ENCODE peak calls at places on chromosomes 5 and 9, in four cellular contexts. One of them, this sample, is unnamed.

GRCh38 chr5:102975457-102976182 is 144.3 kb downstream of the GIN1 start:
- DNase-seq in transverse colon: no peak
- DNase-seq in CD4-positive, CD25-positive, alpha-beta regulatory T cell: no peak
- DNase-seq in stimulated activated CD8-positive, alpha-beta memory T cell treated with anti-CD3 and anti-CD28 coated beads, Interleukin-12 subunit alpha, Interleukin-12 subunit beta, amount 100 ng/mL, for 4 hours: no peak
- DNase-seq in this sample: peak

GRCh38 chr9:76759726-76760125 is 4.5 kb upstream of the PCA3 start:
- DNase-seq in transverse colon: peak
- DNase-seq in stimulated activated CD8-positive, alpha-beta memory T cell treated with anti-CD3 and anti-CD28 coated beads, Interleukin-12 subunit alpha, Interleukin-12 subunit beta, amount 100 ng/mL, for 4 hours: no peak
- DNase-seq in CD4-positive, CD25-positive, alpha-beta regulatory T cell: no peak
- DNase-seq in this sample: no peak

GRCh38 chr9:16000826-16001225 is 448.0 kb downstream of the CCDC171 start:
- DNase-seq in transverse colon: no peak
- DNase-seq in stimulated activated CD8-positive, alpha-beta memory T cell treated with anti-CD3 and anti-CD28 coated beads, Interleukin-12 subunit alpha, Interleukin-12 subunit beta, amount 100 ng/mL, for 4 hours: no peak
- DNase-seq in CD4-positive, CD25-positive, alpha-beta regulatory T cell: no peak
- DNase-seq in this sample: no peak

GRCh38 chr9:129720181-129720864 is 32.5 kb downstream of the PTGES start:
- DNase-seq in stimulated activated CD8-positive, alpha-beta memory T cell treated with anti-CD3 and anti-CD28 coated beads, Interleukin-12 subunit alpha, Interleukin-12 subunit beta, amount 100 ng/mL, for 4 hours: no peak
- DNase-seq in transverse colon: no peak
- DNase-seq in CD4-positive, CD25-positive, alpha-beta regulatory T cell: no peak
- DNase-seq in this sample: no peak

GRCh38 chr5:148810821-148811220 is 15.6 kb upstream of the ADRB2 start:
- DNase-seq in transverse colon: no peak
- DNase-seq in CD4-positive, CD25-positive, alpha-beta regulatory T cell: no peak
- DNase-seq in stimulated activated CD8-positive, alpha-beta memory T cell treated with anti-CD3 and anti-CD28 coated beads, Interleukin-12 subunit alpha, Interleukin-12 subunit beta, amount 100 ng/mL, for 4 hours: no peak
- DNase-seq in this sample: no peak

GRCh38 chr5:61620660-61621650 is 288.9 kb downstream of the ZSWIM6 start:
- DNase-seq in stimulated activated CD8-positive, alpha-beta memory T cell treated with anti-CD3 and anti-CD28 coated beads, Interleukin-12 subunit alpha, Interleukin-12 subunit beta, amount 100 ng/mL, for 4 hours: no peak
- DNase-seq in transverse colon: no peak
- DNase-seq in CD4-positive, CD25-positive, alpha-beta regulatory T cell: no peak
- DNase-seq in this sample: no peak

GRCh38 chr9:128072144-128073021 is 4.4 kb downstream of the SLC25A25 start:
- DNase-seq in transverse colon: peak
- DNase-seq in stimulated activated CD8-positive, alpha-beta memory T cell treated with anti-CD3 and anti-CD28 coated beads, Interleukin-12 subunit alpha, Interleukin-12 subunit beta, amount 100 ng/mL, for 4 hours: no peak
- DNase-seq in CD4-positive, CD25-positive, alpha-beta regulatory T cell: peak
- DNase-seq in this sample: peak

GRCh38 chr5:34709861-34710673 is 53.9 kb downstream of the RAI14 start:
- DNase-seq in CD4-positive, CD25-positive, alpha-beta regulatory T cell: no peak
- DNase-seq in transverse colon: no peak
- DNase-seq in stimulated activated CD8-positive, alpha-beta memory T cell treated with anti-CD3 and anti-CD28 coated beads, Interleukin-12 subunit alpha, Interleukin-12 subunit beta, amount 100 ng/mL, for 4 hours: no peak
- DNase-seq in this sample: no peak

GRCh38 chr5:35244171-35244570 is 13.9 kb upstream of the PRLR start:
- DNase-seq in stimulated activated CD8-positive, alpha-beta memory T cell treated with anti-CD3 and anti-CD28 coated beads, Interleukin-12 subunit alpha, Interleukin-12 subunit beta, amount 100 ng/mL, for 4 hours: no peak
- DNase-seq in CD4-positive, CD25-positive, alpha-beta regulatory T cell: no peak
- DNase-seq in transverse colon: no peak
- DNase-seq in this sample: no peak

GRCh38 chr5:16456103-16456832 is 9.3 kb downstream of the ZNF622 start:
- DNase-seq in CD4-positive, CD25-positive, alpha-beta regulatory T cell: peak
- DNase-seq in stimulated activated CD8-positive, alpha-beta memory T cell treated with anti-CD3 and anti-CD28 coated beads, Interleukin-12 subunit alpha, Interleukin-12 subunit beta, amount 100 ng/mL, for 4 hours: no peak
- DNase-seq in transverse colon: peak
- DNase-seq in this sample: peak

GRCh38 chr9:16197578-16198370 is 644.9 kb downstream of the CCDC171 start:
- DNase-seq in CD4-positive, CD25-positive, alpha-beta regulatory T cell: no peak
- DNase-seq in transverse colon: no peak
- DNase-seq in stimulated activated CD8-positive, alpha-beta memory T cell treated with anti-CD3 and anti-CD28 coated beads, Interleukin-12 subunit alpha, Interleukin-12 subunit beta, amount 100 ng/mL, for 4 hours: no peak
- DNase-seq in this sample: no peak

GRCh38 chr5:95969055-95969454 is 7.4 kb upstream of the ELL2 start:
- DNase-seq in transverse colon: no peak
- DNase-seq in stimulated activated CD8-positive, alpha-beta memory T cell treated with anti-CD3 and anti-CD28 coated beads, Interleukin-12 subunit alpha, Interleukin-12 subunit beta, amount 100 ng/mL, for 4 hours: no peak
- DNase-seq in CD4-positive, CD25-positive, alpha-beta regulatory T cell: no peak
- DNase-seq in this sample: no peak

GRCh38 chr5:134736173-134736812 is 2.1 kb upstream of the CAMLG start:
- DNase-seq in transverse colon: no peak
- DNase-seq in stimulated activated CD8-positive, alpha-beta memory T cell treated with anti-CD3 and anti-CD28 coated beads, Interleukin-12 subunit alpha, Interleukin-12 subunit beta, amount 100 ng/mL, for 4 hours: no peak
- DNase-seq in CD4-positive, CD25-positive, alpha-beta regulatory T cell: no peak
- DNase-seq in this sample: no peak

GRCh38 chr9:109244179-109245132 is 76.4 kb downstream of the EPB41L4B start:
- DNase-seq in stimulated activated CD8-positive, alpha-beta memory T cell treated with anti-CD3 and anti-CD28 coated beads, Interleukin-12 subunit alpha, Interleukin-12 subunit beta, amount 100 ng/mL, for 4 hours: peak
- DNase-seq in CD4-positive, CD25-positive, alpha-beta regulatory T cell: peak
- DNase-seq in transverse colon: peak
- DNase-seq in this sample: peak

GRCh38 chr5:78182838-78183237 is 111.7 kb downstream of the AP3B1 start:
- DNase-seq in transverse colon: peak
- DNase-seq in CD4-positive, CD25-positive, alpha-beta regulatory T cell: no peak
- DNase-seq in stimulated activated CD8-positive, alpha-beta memory T cell treated with anti-CD3 and anti-CD28 coated beads, Interleukin-12 subunit alpha, Interleukin-12 subunit beta, amount 100 ng/mL, for 4 hours: no peak
- DNase-seq in this sample: no peak

GRCh38 chr9:111386386-111386785 is 56.4 kb upstream of the OR2K2 start:
- DNase-seq in stimulated activated CD8-positive, alpha-beta memory T cell treated with anti-CD3 and anti-CD28 coated beads, Interleukin-12 subunit alpha, Interleukin-12 subunit beta, amount 100 ng/mL, for 4 hours: no peak
- DNase-seq in transverse colon: no peak
- DNase-seq in CD4-positive, CD25-positive, alpha-beta regulatory T cell: no peak
- DNase-seq in this sample: no peak

GRCh38 chr9:97277953-97278352 is 29.5 kb upstream of the CCDC180 start:
- DNase-seq in CD4-positive, CD25-positive, alpha-beta regulatory T cell: no peak
- DNase-seq in stimulated activated CD8-positive, alpha-beta memory T cell treated with anti-CD3 and anti-CD28 coated beads, Interleukin-12 subunit alpha, Interleukin-12 subunit beta, amount 100 ng/mL, for 4 hours: no peak
- DNase-seq in transverse colon: no peak
- DNase-seq in this sample: no peak

GRCh38 chr5:149581931-149582768 is 852 bp downstream of the ARHGEF37 start:
- DNase-seq in stimulated activated CD8-positive, alpha-beta memory T cell treated with anti-CD3 and anti-CD28 coated beads, Interleukin-12 subunit alpha, Interleukin-12 subunit beta, amount 100 ng/mL, for 4 hours: no peak
- DNase-seq in transverse colon: peak
- DNase-seq in CD4-positive, CD25-positive, alpha-beta regulatory T cell: no peak
- DNase-seq in this sample: peak

GRCh38 chr9:96232539-96233241 is 69.3 kb downstream of the HSD17B3 start:
- DNase-seq in stimulated activated CD8-positive, alpha-beta memory T cell treated with anti-CD3 and anti-CD28 coated beads, Interleukin-12 subunit alpha, Interleukin-12 subunit beta, amount 100 ng/mL, for 4 hours: no peak
- DNase-seq in transverse colon: peak
- DNase-seq in CD4-positive, CD25-positive, alpha-beta regulatory T cell: no peak
- DNase-seq in this sample: peak

GRCh38 chr5:119742311-119742710 is 113.0 kb downstream of the FAM170A start:
- DNase-seq in transverse colon: no peak
- DNase-seq in stimulated activated CD8-positive, alpha-beta memory T cell treated with anti-CD3 and anti-CD28 coated beads, Interleukin-12 subunit alpha, Interleukin-12 subunit beta, amount 100 ng/mL, for 4 hours: no peak
- DNase-seq in CD4-positive, CD25-positive, alpha-beta regulatory T cell: no peak
- DNase-seq in this sample: no peak

GRCh38 chr9:27365977-27366376 is 69.0 kb upstream of the EQTN start:
- DNase-seq in CD4-positive, CD25-positive, alpha-beta regulatory T cell: no peak
- DNase-seq in stimulated activated CD8-positive, alpha-beta memory T cell treated with anti-CD3 and anti-CD28 coated beads, Interleukin-12 subunit alpha, Interleukin-12 subunit beta, amount 100 ng/mL, for 4 hours: no peak
- DNase-seq in transverse colon: no peak
- DNase-seq in this sample: peak

GRCh38 chr9:37371565-37372464 is 50.7 kb upstream of the GRHPR start:
- DNase-seq in stimulated activated CD8-positive, alpha-beta memory T cell treated with anti-CD3 and anti-CD28 coated beads, Interleukin-12 subunit alpha, Interleukin-12 subunit beta, amount 100 ng/mL, for 4 hours: no peak
- DNase-seq in transverse colon: no peak
- DNase-seq in CD4-positive, CD25-positive, alpha-beta regulatory T cell: no peak
- DNase-seq in this sample: peak

GRCh38 chr5:75384218-75384617 is 47.2 kb downstream of the HMGCR start:
- DNase-seq in CD4-positive, CD25-positive, alpha-beta regulatory T cell: no peak
- DNase-seq in transverse colon: no peak
- DNase-seq in stimulated activated CD8-positive, alpha-beta memory T cell treated with anti-CD3 and anti-CD28 coated beads, Interleukin-12 subunit alpha, Interleukin-12 subunit beta, amount 100 ng/mL, for 4 hours: no peak
- DNase-seq in this sample: no peak

GRCh38 chr9:124285903-124286291 is 28.1 kb downstream of the NEK6 start:
- DNase-seq in transverse colon: peak
- DNase-seq in CD4-positive, CD25-positive, alpha-beta regulatory T cell: no peak
- DNase-seq in stimulated activated CD8-positive, alpha-beta memory T cell treated with anti-CD3 and anti-CD28 coated beads, Interleukin-12 subunit alpha, Interleukin-12 subunit beta, amount 100 ng/mL, for 4 hours: peak
- DNase-seq in this sample: no peak

GRCh38 chr9:137276757-137277328 is 683 bp upstream of the TOR4A start:
- DNase-seq in transverse colon: peak
- DNase-seq in stimulated activated CD8-positive, alpha-beta memory T cell treated with anti-CD3 and anti-CD28 coated beads, Interleukin-12 subunit alpha, Interleukin-12 subunit beta, amount 100 ng/mL, for 4 hours: no peak
- DNase-seq in CD4-positive, CD25-positive, alpha-beta regulatory T cell: no peak
- DNase-seq in this sample: peak

GRCh38 chr5:92505145-92505544 is 1075.9 kb downstream of the NR2F1-AS1 start:
- DNase-seq in transverse colon: no peak
- DNase-seq in stimulated activated CD8-positive, alpha-beta memory T cell treated with anti-CD3 and anti-CD28 coated beads, Interleukin-12 subunit alpha, Interleukin-12 subunit beta, amount 100 ng/mL, for 4 hours: no peak
- DNase-seq in CD4-positive, CD25-positive, alpha-beta regulatory T cell: no peak
- DNase-seq in this sample: no peak

GRCh38 chr5:77900691-77901090 is 124.6 kb upstream of the TBCA start:
- DNase-seq in CD4-positive, CD25-positive, alpha-beta regulatory T cell: no peak
- DNase-seq in stimulated activated CD8-positive, alpha-beta memory T cell treated with anti-CD3 and anti-CD28 coated beads, Interleukin-12 subunit alpha, Interleukin-12 subunit beta, amount 100 ng/mL, for 4 hours: no peak
- DNase-seq in transverse colon: no peak
- DNase-seq in this sample: no peak

GRCh38 chr9:92668746-92669526 is 995 bp downstream of the IPPK start:
- DNase-seq in CD4-positive, CD25-positive, alpha-beta regulatory T cell: no peak
- DNase-seq in transverse colon: peak
- DNase-seq in stimulated activated CD8-positive, alpha-beta memory T cell treated with anti-CD3 and anti-CD28 coated beads, Interleukin-12 subunit alpha, Interleukin-12 subunit beta, amount 100 ng/mL, for 4 hours: peak
- DNase-seq in this sample: peak

GRCh38 chr5:40798012-40798855 is at the start of gene PRKAA1:
- DNase-seq in CD4-positive, CD25-positive, alpha-beta regulatory T cell: peak
- DNase-seq in stimulated activated CD8-positive, alpha-beta memory T cell treated with anti-CD3 and anti-CD28 coated beads, Interleukin-12 subunit alpha, Interleukin-12 subunit beta, amount 100 ng/mL, for 4 hours: peak
- DNase-seq in transverse colon: peak
- DNase-seq in this sample: peak

GRCh38 chr9:90057361-90057760 is 452.5 kb downstream of the GADD45G start:
- DNase-seq in stimulated activated CD8-positive, alpha-beta memory T cell treated with anti-CD3 and anti-CD28 coated beads, Interleukin-12 subunit alpha, Interleukin-12 subunit beta, amount 100 ng/mL, for 4 hours: no peak
- DNase-seq in transverse colon: no peak
- DNase-seq in CD4-positive, CD25-positive, alpha-beta regulatory T cell: no peak
- DNase-seq in this sample: no peak